ENCODE peak calls at places on chromosomes 11 and 22, in eight cellular contexts. G is thoracic aorta, X is endodermal cell, R is stomach, V is MG63, K is sigmoid colon, W is ovary, Q is kidney epithelial cell. Y is an unnamed sample. For H3K36me3, the result is how much of the 10 kb centered on the place peaks cover.

GRCh38 chr11:108117746-108118371 is 3.5 kb upstream of the ACAT1 start:
- DNase-seq in G (no peak), X (no peak), R (no peak), V (no peak), K (no peak), W (no peak), Q (peak), Y (no peak)

GRCh38 chr22:39177456-39177775 is 24.9 kb upstream of the CBX7 start:
- DNase-seq in G (no peak), X (peak), R (no peak), V (no peak), K (no peak), W (no peak), Q (no peak), Y (no peak)

GRCh38 chr11:26187639-26188038 is 144.3 kb upstream of the ANO3 start:
- DNase-seq in G (no peak), X (no peak), R (no peak), V (peak), K (no peak), W (no peak), Q (peak), Y (peak)

GRCh38 chr11:57476883-57477506 is 16.7 kb downstream of the RTN4RL2 start:
- DNase-seq in G (no peak), X (peak), R (peak), V (no peak), K (no peak), W (no peak), Q (no peak), Y (no peak)

GRCh38 chr11:69080361-69080973 is 31.7 kb downstream of the TPCN2 start:
- DNase-seq in G (no peak), X (no peak), R (no peak), V (peak), K (no peak), W (no peak), Q (no peak), Y (no peak)

GRCh38 chr11:130121430-130121978 is 38.1 kb upstream of the ST14 start:
- DNase-seq in G (no peak), X (no peak), R (no peak), V (no peak), K (no peak), W (no peak), Q (peak), Y (no peak)

GRCh38 chr11:125624756-125625213 is at the start of gene CHEK1:
- DNase-seq in G (no peak), X (peak), R (no peak), V (no peak), K (no peak), W (no peak), Q (no peak), Y (no peak)

GRCh38 chr11:565921-566509 is 5.2 kb downstream of the RASSF7 start:
- DNase-seq in G (no peak), X (peak), R (no peak), V (no peak), K (no peak), W (no peak), Q (no peak), Y (no peak)

GRCh38 chr22:22855085-22855484 is 32.5 kb upstream of the IGLL5 start:
- DNase-seq in G (no peak), X (no peak), R (no peak), V (no peak), K (no peak), W (no peak), Q (no peak), Y (no peak)

GRCh38 chr11:122559734-122560382 is 95.7 kb upstream of the UBASH3B start:
- DNase-seq in G (no peak), X (peak), R (no peak), V (peak), K (no peak), W (no peak), Q (no peak), Y (no peak)

GRCh38 chr11:104905271-104905670 is 7.0 kb upstream of the CASP12 start:
- DNase-seq in G (no peak), X (no peak), R (no peak), V (no peak), K (no peak), W (no peak), Q (no peak), Y (no peak)

GRCh38 chr11:20597137-20597923 is 2.1 kb upstream of the SLC6A5 start:
- DNase-seq in G (no peak), X (peak), R (no peak), V (no peak), K (no peak), W (no peak), Q (no peak), Y (no peak)

GRCh38 chr11:1111545-1112212 is 37.0 kb downstream of the MUC2 start:
- DNase-seq in G (no peak), X (peak), R (no peak), V (no peak), K (peak), W (no peak), Q (no peak), Y (no peak)

GRCh38 chr11:11148104-11148509 is 204.9 kb downstream of the CSNK2A3 start:
- DNase-seq in G (peak), X (peak), R (no peak), V (peak), K (peak), W (peak), Q (peak), Y (peak)

GRCh38 chr22:32996276-32996675 is 61.9 kb downstream of the SYN3 start:
- DNase-seq in G (no peak), X (no peak), R (no peak), V (no peak), K (no peak), W (no peak), Q (no peak), Y (no peak)

GRCh38 chr11:10927533-10927932 is 69.7 kb upstream of the ZBED5 start:
- DNase-seq in G (no peak), X (no peak), R (no peak), V (no peak), K (no peak), W (no peak), Q (no peak), Y (no peak)

GRCh38 chr22:31176923-31177322 is 16.9 kb downstream of the RNF185 start:
- DNase-seq in G (no peak), X (no peak), R (no peak), V (no peak), K (no peak), W (no peak), Q (no peak), Y (no peak)

GRCh38 chr22:44387486-44387885 is 74.7 kb upstream of the SHISAL1 start:
- DNase-seq in G (no peak), X (peak), R (no peak), V (no peak), K (peak), W (no peak), Q (no peak), Y (no peak)

GRCh38 chr11:111795333-111795985 is 29.3 kb upstream of the PPP2R1B start:
- DNase-seq in G (no peak), X (no peak), R (no peak), V (peak), K (no peak), W (no peak), Q (no peak), Y (peak)

GRCh38 chr11:28547395-28547794 is 439.2 kb downstream of the METTL15 start:
- DNase-seq in G (no peak), X (no peak), R (no peak), V (no peak), K (no peak), W (no peak), Q (no peak), Y (no peak)

GRCh38 chr11:112016765-112017356 is 8.3 kb upstream of the DLAT start:
- DNase-seq in G (no peak), X (no peak), R (no peak), V (peak), K (no peak), W (no peak), Q (no peak), Y (no peak)

GRCh38 chr22:45638834-45639746 is 32.5 kb upstream of the ATXN10 start:
- DNase-seq in G (no peak), X (no peak), R (peak), V (peak), K (peak), W (peak), Q (no peak), Y (no peak)

GRCh38 chr11:125369808-125370207 is 126.3 kb downstream of the FEZ1 start:
- DNase-seq in G (no peak), X (peak), R (no peak), V (no peak), K (no peak), W (no peak), Q (no peak), Y (no peak)

GRCh38 chr11:128467610-128468041 is 119.7 kb downstream of the ETS1 start:
- DNase-seq in G (peak), X (no peak), R (no peak), V (peak), K (peak), W (no peak), Q (peak), Y (peak)

GRCh38 chr22:46612904-46613605 is 7.1 kb upstream of the GRAMD4 start:
- DNase-seq in G (no peak), X (no peak), R (no peak), V (no peak), K (no peak), W (no peak), Q (no peak), Y (no peak)

GRCh38 chr11:68843052-68843561 is 1.4 kb upstream of the CPT1A start:
- DNase-seq in G (no peak), X (peak), R (peak), V (no peak), K (no peak), W (peak), Q (no peak), Y (no peak)

GRCh38 chr11:45093761-45094455 is 52.5 kb upstream of the PRDM11 start:
- DNase-seq in G (no peak), X (peak), R (peak), V (no peak), K (peak), W (no peak), Q (no peak), Y (no peak)

GRCh38 chr11:13114566-13115465 is 105.7 kb downstream of the RASSF10 start:
- DNase-seq in G (no peak), X (peak), R (peak), V (no peak), K (no peak), W (no peak), Q (no peak), Y (no peak)

GRCh38 chr11:2091786-2092463 is 47.3 kb downstream of the IGF2 start:
- DNase-seq in G (no peak), X (peak), R (peak), V (no peak), K (peak), W (no peak), Q (no peak), Y (no peak)

GRCh38 chr22:27331526-27332281 is 469.9 kb downstream of the MN1 start:
- DNase-seq in G (peak), X (peak), R (peak), V (peak), K (peak), W (peak), Q (no peak), Y (no peak)

GRCh38 chr22:22702874-22703570 is 58.6 kb downstream of the GGTLC2 start:
- DNase-seq in G (no peak), X (no peak), R (no peak), V (no peak), K (no peak), W (no peak), Q (no peak), Y (no peak)

GRCh38 chr11:63904743-63905142 is 12.2 kb downstream of the RCOR2 start:
- DNase-seq in G (no peak), X (no peak), R (no peak), V (no peak), K (no peak), W (no peak), Q (no peak), Y (no peak)
- H3K36me3 ChIP-seq in G (half or more), X (half or more), R (half or more), V (under half), K (under half), W (under half), Q (under half), Y (under half)

GRCh38 chr11:86063536-86063935 is 5.3 kb downstream of the PICALM start:
- DNase-seq in G (no peak), X (no peak), R (no peak), V (no peak), K (no peak), W (no peak), Q (no peak), Y (no peak)
- H3K4me3 ChIP-seq in G (peak), X (peak), R (no peak), V (peak), K (no peak), W (no peak), Q (no peak), Y (no peak)

GRCh38 chr11:62516736-62517371 is 29.8 kb downstream of the AHNAK start:
- DNase-seq in G (no peak), X (no peak), R (no peak), V (no peak), K (no peak), W (no peak), Q (no peak), Y (no peak)
- H3K36me3 ChIP-seq in G (half or more), X (half or more), R (half or more), V (half or more), K (under half), W (under half), Q (under half), Y (under half)

GRCh38 chr11:70549796-70550195 is 151.5 kb downstream of the CTTN start:
- DNase-seq in G (no peak), X (no peak), R (no peak), V (no peak), K (no peak), W (no peak), Q (no peak), Y (no peak)
- H3K4me3 ChIP-seq in G (no peak), X (no peak), R (no peak), V (no peak), K (no peak), W (no peak), Q (no peak), Y (no peak)

DNA sequence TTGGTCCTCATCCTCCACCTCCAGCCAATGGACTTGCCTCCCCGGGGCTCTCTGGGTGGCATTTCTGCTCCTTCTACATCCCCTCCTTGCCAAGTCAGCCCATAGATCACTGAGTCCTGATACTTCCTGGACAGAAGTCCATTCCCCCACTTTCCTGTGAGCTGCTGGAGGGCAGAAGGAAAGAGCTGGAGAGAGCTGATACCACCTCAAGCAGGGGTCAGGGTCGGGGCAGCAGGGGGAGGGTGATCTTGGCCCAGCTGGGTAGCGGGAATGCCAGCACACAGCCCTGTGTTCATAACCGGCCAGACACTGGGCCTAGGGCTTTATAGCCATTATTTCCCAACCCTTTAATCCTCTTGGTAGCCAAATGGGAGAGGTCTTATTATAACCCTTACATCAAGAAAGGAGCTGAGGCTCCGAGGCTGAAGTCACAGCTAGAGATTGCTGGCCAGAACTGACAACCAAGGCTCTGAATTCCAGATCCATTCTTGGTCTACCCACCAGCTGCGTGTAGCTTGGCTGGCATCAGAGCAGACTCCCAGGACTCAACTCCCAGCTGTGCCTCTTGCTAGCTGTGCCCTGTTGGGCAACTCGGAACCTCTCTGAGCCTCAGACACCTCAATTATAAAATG is 39.9 kb downstream of the CD6 start:
- DNase-seq in G (no peak), X (no peak), R (peak), V (no peak), K (no peak), W (no peak), Q (no peak), Y (no peak)
- H3K36me3 ChIP-seq in G (under half), X (under half), R (under half), V (under half), K (under half), W (under half), Q (under half), Y (under half)

GRCh38 chr11:37089439-37089838 is 491.4 kb upstream of the RAG2 start:
- DNase-seq in G (no peak), X (no peak), R (no peak), V (no peak), K (no peak), W (no peak), Q (no peak), Y (no peak)

GRCh38 chr11:37092487-37092886 is 494.5 kb upstream of the RAG2 start:
- DNase-seq in G (no peak), X (no peak), R (no peak), V (no peak), K (no peak), W (no peak), Q (no peak), Y (no peak)

GRCh38 chr11:37088573-37088910 is 490.5 kb upstream of the RAG2 start:
- DNase-seq in G (no peak), X (no peak), R (no peak), V (no peak), K (no peak), W (no peak), Q (no peak), Y (no peak)

DNA sequence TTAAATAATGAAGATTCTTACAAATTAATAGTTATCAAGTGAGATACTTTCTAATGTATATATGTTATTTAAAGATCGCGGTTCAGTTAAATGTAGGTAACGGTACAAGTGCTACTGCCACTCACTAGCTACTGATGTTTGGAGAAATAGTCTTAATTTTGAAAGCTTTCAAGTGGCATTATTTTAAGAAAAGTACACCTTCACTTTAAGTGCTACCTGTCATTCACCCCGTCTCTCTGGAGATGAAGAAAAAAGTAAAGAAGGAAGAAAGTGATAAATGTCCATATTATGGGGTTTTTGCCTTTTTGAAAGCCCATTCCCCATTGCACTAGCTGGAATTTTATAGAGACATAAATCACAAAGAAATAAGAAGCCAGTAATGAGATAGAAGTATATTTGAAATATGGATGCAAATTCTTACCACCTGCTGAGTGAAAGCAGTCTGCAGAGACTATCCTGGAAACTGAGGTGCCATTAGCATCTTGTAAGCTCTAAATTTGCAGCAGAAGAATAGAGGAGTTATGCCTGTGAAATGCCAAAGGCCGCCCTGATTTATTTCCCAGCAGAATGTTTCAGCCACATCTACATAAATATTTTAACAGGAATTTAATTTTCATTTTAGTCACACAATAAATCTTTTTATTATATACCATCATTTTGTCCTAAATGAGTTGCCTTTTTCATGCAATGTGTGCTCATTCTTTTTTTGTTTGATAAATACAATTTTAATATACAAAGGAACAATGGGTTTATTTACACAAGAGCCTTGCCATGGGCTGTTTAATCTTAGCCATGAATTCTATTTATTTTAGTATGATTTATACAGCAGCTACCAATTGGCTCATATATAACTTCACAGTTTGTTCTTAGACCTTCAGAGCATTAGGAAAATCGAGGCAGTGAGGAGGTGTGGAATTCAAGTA is 489.9 kb upstream of the RAG2 start:
- DNase-seq in G (no peak), X (no peak), R (no peak), V (no peak), K (no peak), W (no peak), Q (no peak), Y (no peak)
- H3K4me3 ChIP-seq in G (no peak), X (no peak), R (no peak), V (no peak), K (no peak), W (no peak), Q (no peak), Y (no peak)

Y was measured in BJ.